ENCODE peak calls at places on chromosomes 6 and 20, in five cellular contexts. N is H7; I is adipocyte; J is GM23248; Y is CD8-positive, alpha-beta memory T cell. W is an unnamed sample. For H3K27me3, the result is how much of the 10 kb centered on the place peaks cover.

GRCh38 chr20:47358672-47359532 is 2.4 kb upstream of the ZMYND8 start:
- DNase-seq in N (no peak), I (peak), J (peak), Y (peak), W (peak)

GRCh38 chr6:87092435-87092834 is 2.5 kb downstream of the CGA start:
- DNase-seq in N (no peak), I (no peak), J (no peak), Y (no peak), W (no peak)

GRCh38 chr6:143929975-143930374 is 65.7 kb downstream of the ZC2HC1B start:
- DNase-seq in N (no peak), I (no peak), J (no peak), Y (no peak), W (peak)

GRCh38 chr20:44411020-44411756 is 55.7 kb downstream of the HNF4A start:
- DNase-seq in N (no peak), I (no peak), J (no peak), Y (no peak), W (no peak)

GRCh38 chr20:11143481-11143880 is 469.7 kb upstream of the JAG1 start:
- DNase-seq in N (no peak), I (no peak), J (peak), Y (no peak), W (no peak)

GRCh38 chr20:63336232-63336752 is 24.9 kb downstream of the CHRNA4 start:
- DNase-seq in N (no peak), I (no peak), J (no peak), Y (no peak), W (no peak)

GRCh38 chr6:147154454-147154853 is 49.8 kb upstream of the STXBP5 start:
- DNase-seq in N (no peak), I (peak), J (peak), Y (no peak), W (no peak)

GRCh38 chr6:125201961-125202729 is 48.6 kb downstream of the TPD52L1 start:
- DNase-seq in N (no peak), I (peak), J (peak), Y (no peak), W (peak)

GRCh38 chr6:130981409-130981808 is 81.6 kb downstream of the EPB41L2 start:
- DNase-seq in N (no peak), I (peak), J (peak), Y (no peak), W (no peak)

GRCh38 chr6:125169522-125169921 is 15.9 kb downstream of the TPD52L1 start:
- DNase-seq in N (no peak), I (no peak), J (no peak), Y (no peak), W (no peak)

GRCh38 chr20:21301940-21302644 is 1.0 kb upstream of the XRN2 start:
- DNase-seq in N (no peak), I (no peak), J (peak), Y (no peak), W (no peak)

GRCh38 chr6:33000053-33000452 is 9.3 kb downstream of the HLA-DOA start:
- DNase-seq in N (peak), I (no peak), J (no peak), Y (peak), W (no peak)

GRCh38 chr6:33001685-33002084 is 7.7 kb downstream of the HLA-DOA start:
- DNase-seq in N (no peak), I (no peak), J (no peak), Y (no peak), W (no peak)

GRCh38 chr6:33007831-33008395 is 1.5 kb downstream of the HLA-DOA start:
- DNase-seq in N (no peak), I (no peak), J (no peak), Y (no peak), W (no peak)

GRCh38 chr6:33008944-33009861 is at the start of gene HLA-DOA:
- DNase-seq in N (peak), I (peak), J (peak), Y (peak), W (no peak)

GRCh38 chr6:33004940-33005339 is 4.5 kb downstream of the HLA-DOA start:
- DNase-seq in N (no peak), I (no peak), J (no peak), Y (no peak), W (no peak)
- H3K27me3 ChIP-seq in N (under half), I (half or more), J (half or more), Y (under half), W (under half)

DNA sequence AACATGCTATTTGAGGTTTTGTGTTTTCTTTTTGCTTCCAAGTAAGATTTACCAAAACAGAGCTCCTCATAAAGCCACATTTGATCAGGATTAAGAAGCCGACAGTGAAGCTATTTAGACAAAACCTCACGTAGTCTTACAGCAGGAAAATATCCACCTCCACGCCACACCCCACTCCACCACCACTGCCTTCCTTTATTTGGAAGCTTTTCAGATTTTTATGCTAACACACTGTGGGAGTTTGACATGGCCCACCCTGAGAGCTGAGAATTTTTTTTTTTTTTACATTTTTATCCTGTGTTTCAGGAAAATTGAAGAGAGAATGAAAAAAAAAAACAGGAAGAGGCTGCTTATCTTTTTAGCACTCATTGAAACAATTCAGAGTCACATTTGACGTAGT is 104.8 kb upstream of the MC3R start:
- DNase-seq in N (no peak), I (no peak), J (no peak), Y (no peak), W (no peak)
- H3K4me3 ChIP-seq in N (no peak), I (no peak), J (no peak), Y (no peak), W (no peak)

DNA sequence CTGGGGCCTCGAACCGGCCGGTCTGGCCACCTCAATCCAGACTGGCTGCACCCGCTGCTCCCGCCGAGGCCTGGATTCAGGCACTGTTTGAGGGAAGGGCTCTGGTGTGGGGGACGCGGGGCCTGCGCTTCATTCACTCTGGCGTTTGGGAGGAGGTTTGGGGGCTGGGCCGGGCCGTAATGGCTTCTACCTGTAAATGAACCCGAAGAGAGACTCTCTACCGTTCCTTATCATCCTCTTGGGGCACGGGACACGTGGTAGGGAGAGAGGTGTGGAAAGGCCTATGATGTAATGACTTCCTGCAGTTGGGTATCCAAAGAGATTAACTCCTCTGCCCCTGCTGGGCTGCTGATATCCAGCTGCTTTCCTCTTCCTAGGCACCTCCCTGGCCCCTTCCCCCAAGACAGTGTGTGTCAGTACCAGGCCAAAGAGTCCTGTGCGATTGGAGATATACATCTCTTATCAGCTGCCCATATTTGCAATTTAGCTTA is 1.8 kb downstream of the FOXO3 start:
- DNase-seq in N (peak), I (peak), J (peak), Y (no peak), W (peak)
- H3K27me3 ChIP-seq in N (under half), I (under half), J (under half), Y (under half), W (under half)

DNA sequence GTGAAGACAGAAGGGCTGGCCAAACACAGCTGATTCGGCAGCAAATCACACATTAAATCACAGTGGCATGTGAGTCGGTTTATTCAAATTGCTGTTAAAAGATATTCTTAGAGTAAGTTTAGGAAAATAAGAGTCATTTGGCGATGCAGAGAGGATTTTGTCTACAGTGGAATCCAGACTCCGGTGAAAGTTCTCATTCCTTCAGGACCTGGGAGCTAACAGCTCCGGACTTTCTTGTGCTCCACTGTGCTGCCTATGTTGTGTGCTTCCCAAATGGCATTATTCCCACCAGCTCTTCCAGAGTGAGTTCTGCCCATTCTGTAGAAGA is 1.5 kb upstream of the EPM2A start:
- DNase-seq in N (no peak), I (peak), J (peak), Y (no peak), W (no peak)
- H3K4me3 ChIP-seq in N (no peak), I (peak), J (peak), Y (no peak), W (no peak)

GRCh38 chr20:57275334-57275733 is 8.9 kb upstream of the BMP7 start:
- DNase-seq in N (no peak), I (no peak), J (no peak), Y (no peak), W (no peak)

GRCh38 chr20:57274299-57274698 is 7.9 kb upstream of the BMP7 start:
- DNase-seq in N (no peak), I (no peak), J (no peak), Y (no peak), W (no peak)

GRCh38 chr20:57274846-57275245 is 8.4 kb upstream of the BMP7 start:
- DNase-seq in N (no peak), I (no peak), J (no peak), Y (no peak), W (no peak)

GRCh38 chr20:57276221-57276620 is 9.8 kb upstream of the BMP7 start:
- DNase-seq in N (no peak), I (no peak), J (no peak), Y (no peak), W (no peak)

DNA sequence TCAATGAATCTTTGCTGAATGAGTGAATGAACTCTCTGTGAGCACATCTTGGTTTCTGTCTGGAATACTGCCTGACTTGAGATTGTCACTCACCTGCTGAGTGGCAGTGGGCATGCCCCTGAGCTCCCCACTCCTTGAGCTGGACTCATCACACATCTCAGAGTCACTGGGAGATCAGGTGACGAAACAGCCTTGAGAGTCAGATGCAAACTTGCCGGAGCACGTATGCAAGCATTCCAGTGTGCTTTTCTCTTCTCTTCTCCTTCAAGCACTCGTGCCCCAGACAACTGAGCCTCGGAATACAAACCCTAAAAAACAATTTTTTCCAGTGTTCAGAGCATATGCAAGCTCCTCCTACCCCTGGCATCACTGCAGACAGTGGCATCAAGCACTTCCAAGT is 9.4 kb upstream of the BMP7 start:
- DNase-seq in N (no peak), I (no peak), J (no peak), Y (no peak), W (no peak)
- H3K27me3 ChIP-seq in N (under half), I (half or more), J (half or more), Y (under half), W (under half)

W was measured in HAP-1.